ENCODE peak calls at places on chromosomes 12 and 14, in nine cellular contexts. One of them, this sample, is unnamed.

GRCh38 chr14:52262600-52262999 is 4.9 kb upstream of the PTGDR start:
- DNase-seq in cardiac muscle cell: no peak
- DNase-seq in GM13977: no peak
- DNase-seq in Caco-2: no peak
- DNase-seq in OCI-LY7: no peak
- DNase-seq in stomach: no peak
- DNase-seq in progenitor cell of endocrine pancreas: no peak
- DNase-seq in neural crest cell: no peak
- DNase-seq in psoas muscle: no peak
- DNase-seq in this sample: no peak

GRCh38 chr12:2692156-2692555 is 102.6 kb upstream of the FKBP4 start:
- DNase-seq in progenitor cell of endocrine pancreas: no peak
- DNase-seq in psoas muscle: no peak
- DNase-seq in GM13977: peak; percentile 9
- DNase-seq in OCI-LY7: no peak
- DNase-seq in stomach: no peak
- DNase-seq in Caco-2: no peak
- DNase-seq in neural crest cell: no peak
- DNase-seq in cardiac muscle cell: no peak
- DNase-seq in this sample: no peak

GRCh38 chr12:53506881-53507719 is at the start of gene NPFF:
- DNase-seq in stomach: no peak
- DNase-seq in cardiac muscle cell: no peak
- DNase-seq in progenitor cell of endocrine pancreas: no peak
- DNase-seq in neural crest cell: no peak
- DNase-seq in Caco-2: no peak
- DNase-seq in GM13977: no peak
- DNase-seq in OCI-LY7: no peak
- DNase-seq in psoas muscle: no peak
- DNase-seq in this sample: no peak

GRCh38 chr12:18171571-18171970 is 81.6 kb upstream of the RERGL start:
- DNase-seq in neural crest cell: no peak
- DNase-seq in GM13977: no peak
- DNase-seq in progenitor cell of endocrine pancreas: no peak
- DNase-seq in psoas muscle: no peak
- DNase-seq in stomach: no peak
- DNase-seq in Caco-2: no peak
- DNase-seq in cardiac muscle cell: no peak
- DNase-seq in OCI-LY7: no peak
- DNase-seq in this sample: no peak

GRCh38 chr12:113293100-113293499 is 41.8 kb downstream of the SLC8B1 start:
- DNase-seq in stomach: no peak
- DNase-seq in neural crest cell: no peak
- DNase-seq in OCI-LY7: no peak
- DNase-seq in cardiac muscle cell: no peak
- DNase-seq in GM13977: no peak
- DNase-seq in psoas muscle: no peak
- DNase-seq in progenitor cell of endocrine pancreas: no peak
- DNase-seq in Caco-2: no peak
- DNase-seq in this sample: no peak

GRCh38 chr12:87202189-87202588 is 827.0 kb downstream of the C12orf50 start:
- DNase-seq in cardiac muscle cell: no peak
- DNase-seq in progenitor cell of endocrine pancreas: no peak
- DNase-seq in Caco-2: no peak
- DNase-seq in stomach: no peak
- DNase-seq in psoas muscle: no peak
- DNase-seq in OCI-LY7: no peak
- DNase-seq in GM13977: no peak
- DNase-seq in neural crest cell: no peak
- DNase-seq in this sample: no peak

GRCh38 chr12:54522213-54522612 is 24.7 kb downstream of the NCKAP1L start:
- DNase-seq in Caco-2: no peak
- DNase-seq in stomach: no peak
- DNase-seq in OCI-LY7: no peak
- DNase-seq in cardiac muscle cell: no peak
- DNase-seq in progenitor cell of endocrine pancreas: no peak
- DNase-seq in psoas muscle: no peak
- DNase-seq in GM13977: no peak
- DNase-seq in neural crest cell: no peak
- DNase-seq in this sample: no peak

GRCh38 chr12:51926718-51927117 is 19.4 kb downstream of the ACVRL1 start:
- DNase-seq in progenitor cell of endocrine pancreas: no peak
- DNase-seq in OCI-LY7: peak; percentile 54
- DNase-seq in stomach: peak; percentile 75
- DNase-seq in cardiac muscle cell: peak; percentile 36
- DNase-seq in neural crest cell: no peak
- DNase-seq in psoas muscle: no peak
- DNase-seq in Caco-2: peak; percentile 69
- DNase-seq in GM13977: peak; percentile 55
- DNase-seq in this sample: peak; percentile 49

GRCh38 chr12:53190108-53190729 is 9.5 kb upstream of the CSAD start:
- DNase-seq in OCI-LY7: peak; percentile 57
- DNase-seq in GM13977: no peak
- DNase-seq in psoas muscle: peak; percentile 83
- DNase-seq in neural crest cell: peak; percentile 32
- DNase-seq in progenitor cell of endocrine pancreas: peak; percentile 51
- DNase-seq in Caco-2: peak; percentile 56
- DNase-seq in cardiac muscle cell: peak; percentile 53
- DNase-seq in stomach: peak; percentile 61
- DNase-seq in this sample: peak; percentile 59

GRCh38 chr12:55743967-55744931 is 1.3 kb downstream of the GDF11 start:
- DNase-seq in GM13977: no peak
- DNase-seq in Caco-2: no peak
- DNase-seq in stomach: no peak
- DNase-seq in psoas muscle: no peak
- DNase-seq in cardiac muscle cell: peak; percentile 25
- DNase-seq in OCI-LY7: peak; percentile 35
- DNase-seq in neural crest cell: no peak
- DNase-seq in progenitor cell of endocrine pancreas: no peak
- DNase-seq in this sample: no peak

GRCh38 chr12:75550401-75550851 is 39.0 kb upstream of the KRR1 start:
- DNase-seq in neural crest cell: no peak
- DNase-seq in psoas muscle: no peak
- DNase-seq in GM13977: no peak
- DNase-seq in Caco-2: no peak
- DNase-seq in cardiac muscle cell: peak; percentile 45
- DNase-seq in OCI-LY7: no peak
- DNase-seq in stomach: peak; percentile 34
- DNase-seq in progenitor cell of endocrine pancreas: no peak
- DNase-seq in this sample: no peak

DNA sequence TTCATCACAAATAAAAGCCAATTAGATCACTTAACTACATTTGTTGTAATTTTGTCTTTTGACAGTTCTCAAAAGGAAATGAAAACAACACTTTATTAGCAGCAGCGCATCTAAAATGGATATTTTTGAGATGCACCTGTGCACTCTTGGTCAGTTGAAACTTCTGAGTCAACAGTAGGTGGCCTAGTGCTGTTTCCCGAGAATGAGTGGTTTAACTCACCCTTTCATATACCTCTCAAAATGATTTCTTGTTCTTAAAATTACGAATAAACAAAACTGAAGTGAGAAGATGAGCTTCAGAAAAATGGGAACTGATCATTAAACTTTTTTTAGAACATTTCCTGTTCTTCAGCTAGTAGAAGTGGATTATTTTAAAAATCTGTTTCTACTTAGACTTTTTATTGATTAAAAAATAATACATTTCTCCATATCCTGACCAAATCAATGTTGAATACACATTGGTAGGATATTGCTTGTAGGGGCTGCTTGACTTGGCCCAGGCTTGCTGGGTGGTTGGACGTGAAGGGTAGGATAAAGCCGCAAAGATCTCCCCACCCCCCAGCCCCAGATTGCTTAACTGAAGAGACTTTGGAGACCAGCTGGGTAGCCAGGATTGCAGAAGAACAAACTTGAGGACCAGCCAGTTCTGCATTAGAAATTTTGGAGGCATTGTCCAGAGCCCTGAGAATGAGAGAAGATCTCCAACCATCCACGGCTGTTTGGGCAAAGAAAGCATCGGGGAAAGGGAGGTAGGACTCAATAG is 22.3 kb upstream of the STK38L start:
- DNase-seq in GM13977: peak; percentile 51
- DNase-seq in cardiac muscle cell: no peak
- DNase-seq in progenitor cell of endocrine pancreas: no peak
- DNase-seq in psoas muscle: no peak
- DNase-seq in neural crest cell: no peak
- DNase-seq in OCI-LY7: peak; percentile 32
- DNase-seq in stomach: no peak
- DNase-seq in Caco-2: no peak
- DNase-seq in this sample: no peak
- TF ChIP-seq CTCF in GM13977: peak; percentile 37
- TF ChIP-seq CTCF in cardiac muscle cell: no peak
- TF ChIP-seq CTCF in progenitor cell of endocrine pancreas: no peak
- TF ChIP-seq CTCF in psoas muscle: no peak
- TF ChIP-seq CTCF in neural crest cell: no peak
- TF ChIP-seq CTCF in OCI-LY7: peak; percentile 40
- TF ChIP-seq CTCF in stomach: no peak
- TF ChIP-seq CTCF in Caco-2: no peak
- TF ChIP-seq CTCF in this sample: no peak

DNA sequence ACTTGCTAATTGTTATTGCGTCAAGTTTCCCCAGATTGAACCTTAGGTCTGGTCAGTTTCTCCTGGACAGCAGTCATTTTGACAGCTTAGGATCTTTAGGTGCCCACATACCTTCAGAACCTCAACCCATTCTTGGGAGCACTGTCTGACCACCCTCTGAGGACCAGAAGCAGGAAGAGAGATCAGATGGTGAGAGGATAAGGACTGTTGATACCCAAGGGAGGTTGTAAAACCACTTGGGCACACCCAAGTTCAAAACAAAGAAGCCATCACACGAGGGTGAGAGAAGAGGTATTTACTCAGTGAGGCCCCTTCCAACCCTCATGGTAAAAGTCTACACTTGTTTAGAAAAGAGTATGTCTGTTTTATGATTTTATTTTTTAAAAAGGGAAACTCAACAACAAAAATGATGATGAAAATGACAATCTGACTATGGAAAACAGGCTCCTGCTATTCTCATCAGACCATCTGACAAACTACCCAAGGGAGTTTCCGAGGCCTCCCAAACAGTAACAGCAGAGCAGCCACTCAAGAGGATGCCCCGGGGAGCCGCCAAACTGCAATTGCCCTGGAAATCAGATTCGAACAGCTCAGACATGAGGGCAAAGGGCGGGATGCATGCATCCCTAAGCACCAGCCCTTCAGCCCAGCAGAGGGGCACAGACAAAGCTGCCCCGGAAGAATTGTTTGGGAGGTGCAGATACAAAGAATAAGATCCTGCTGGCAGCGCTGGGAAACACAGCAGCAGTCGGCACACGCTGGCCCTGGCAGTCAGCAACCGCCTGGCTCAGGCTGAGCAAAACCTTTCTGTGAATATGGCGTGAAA is 162.6 kb upstream of the PLEKHG7 start:
- DNase-seq in Caco-2: no peak
- DNase-seq in progenitor cell of endocrine pancreas: no peak
- DNase-seq in OCI-LY7: peak; percentile 24
- DNase-seq in psoas muscle: no peak
- DNase-seq in neural crest cell: peak; percentile 12
- DNase-seq in GM13977: no peak
- DNase-seq in cardiac muscle cell: peak; percentile 8
- DNase-seq in stomach: no peak
- DNase-seq in this sample: no peak
- TF ChIP-seq CTCF in Caco-2: no peak
- TF ChIP-seq CTCF in progenitor cell of endocrine pancreas: no peak
- TF ChIP-seq CTCF in OCI-LY7: no peak
- TF ChIP-seq CTCF in psoas muscle: no peak
- TF ChIP-seq CTCF in neural crest cell: no peak
- TF ChIP-seq CTCF in GM13977: no peak
- TF ChIP-seq CTCF in cardiac muscle cell: no peak
- TF ChIP-seq CTCF in stomach: no peak
- TF ChIP-seq CTCF in this sample: no peak

GRCh38 chr12:96014932-96015599 is 18.9 kb upstream of the HAL start:
- DNase-seq in stomach: no peak
- DNase-seq in progenitor cell of endocrine pancreas: no peak
- DNase-seq in neural crest cell: no peak
- DNase-seq in GM13977: no peak
- DNase-seq in cardiac muscle cell: no peak
- DNase-seq in Caco-2: no peak
- DNase-seq in psoas muscle: no peak
- DNase-seq in OCI-LY7: no peak
- DNase-seq in this sample: no peak

GRCh38 chr12:96020314-96021003 is 14.9 kb downstream of the LTA4H start:
- DNase-seq in psoas muscle: no peak
- DNase-seq in neural crest cell: no peak
- DNase-seq in stomach: no peak
- DNase-seq in OCI-LY7: peak; percentile 82
- DNase-seq in Caco-2: no peak
- DNase-seq in GM13977: no peak
- DNase-seq in progenitor cell of endocrine pancreas: no peak
- DNase-seq in cardiac muscle cell: no peak
- DNase-seq in this sample: no peak

GRCh38 chr12:96015672-96016071 is 19.5 kb upstream of the HAL start:
- DNase-seq in GM13977: no peak
- DNase-seq in cardiac muscle cell: peak; percentile 17
- DNase-seq in psoas muscle: peak; percentile 23
- DNase-seq in neural crest cell: no peak
- DNase-seq in stomach: peak; percentile 32
- DNase-seq in OCI-LY7: no peak
- DNase-seq in Caco-2: peak; percentile 48
- DNase-seq in progenitor cell of endocrine pancreas: no peak
- DNase-seq in this sample: peak; percentile 45
- TF ChIP-seq CTCF in GM13977: no peak
- TF ChIP-seq CTCF in cardiac muscle cell: peak; percentile 56
- TF ChIP-seq CTCF in psoas muscle: peak; percentile 37
- TF ChIP-seq CTCF in neural crest cell: peak; percentile 51
- TF ChIP-seq CTCF in stomach: no peak
- TF ChIP-seq CTCF in OCI-LY7: peak; percentile 58
- TF ChIP-seq CTCF in Caco-2: no peak
- TF ChIP-seq CTCF in progenitor cell of endocrine pancreas: peak; percentile 46
- TF ChIP-seq CTCF in this sample: no peak

DNA sequence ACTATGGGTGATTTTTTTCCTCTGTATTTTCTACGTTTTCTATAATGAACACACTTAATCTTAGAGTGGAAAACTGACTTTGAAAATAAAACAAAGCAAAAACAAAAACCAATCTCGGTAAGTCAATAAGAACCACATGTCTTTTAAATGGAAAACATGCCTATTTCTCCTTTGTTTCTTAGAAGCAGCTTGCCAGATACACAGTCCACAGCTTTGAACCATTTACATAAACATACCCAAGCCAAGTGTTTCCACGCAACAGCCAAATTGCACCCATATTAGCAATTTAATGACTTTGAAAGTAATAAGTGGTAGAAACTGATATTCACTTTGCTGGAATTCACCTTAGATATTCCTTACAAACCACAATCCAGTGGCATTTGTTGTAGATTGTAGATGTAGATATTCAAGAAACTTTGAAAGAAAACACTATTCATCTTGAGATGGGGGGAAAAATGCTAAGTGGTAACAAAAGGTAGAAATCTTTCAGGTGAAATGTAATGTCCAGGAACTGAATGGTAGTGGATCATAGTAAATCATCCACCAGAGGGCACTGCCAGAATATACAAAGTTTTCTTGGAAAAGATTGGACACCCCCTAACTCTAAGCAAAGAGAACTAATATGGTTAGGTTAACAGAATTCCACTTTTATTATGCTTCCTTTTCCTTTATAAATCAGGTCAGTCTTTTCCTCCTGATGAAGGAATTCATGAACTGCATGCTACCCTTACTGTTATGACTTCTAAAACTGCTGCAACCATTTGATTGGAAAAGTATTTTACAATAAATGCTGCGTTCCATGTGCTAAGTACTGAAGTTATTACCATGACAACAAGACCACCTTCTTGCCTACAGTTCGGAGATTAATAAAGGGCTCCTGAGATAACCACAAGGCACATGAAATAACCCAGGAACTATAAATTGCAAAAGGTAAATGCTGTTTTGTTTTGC is 69.8 kb downstream of the RERG start:
- DNase-seq in Caco-2: no peak
- DNase-seq in GM13977: no peak
- DNase-seq in progenitor cell of endocrine pancreas: no peak
- DNase-seq in cardiac muscle cell: peak; percentile 46
- DNase-seq in stomach: no peak
- DNase-seq in psoas muscle: no peak
- DNase-seq in neural crest cell: no peak
- DNase-seq in OCI-LY7: peak; percentile 21
- DNase-seq in this sample: no peak
- TF ChIP-seq CTCF in Caco-2: peak; percentile 48
- TF ChIP-seq CTCF in GM13977: peak; percentile 39
- TF ChIP-seq CTCF in progenitor cell of endocrine pancreas: peak; percentile 69
- TF ChIP-seq CTCF in cardiac muscle cell: peak; percentile 53
- TF ChIP-seq CTCF in stomach: no peak
- TF ChIP-seq CTCF in psoas muscle: peak; percentile 52
- TF ChIP-seq CTCF in neural crest cell: peak; percentile 82
- TF ChIP-seq CTCF in OCI-LY7: peak; percentile 77
- TF ChIP-seq CTCF in this sample: peak; percentile 60